ENCODE peak calls at places on chromosomes 2 and 18, in nine cellular contexts. M, P, X, S, H, O, W, K and D are unnamed samples.

GRCh38 chr18:55440988-55441387 is 147.0 kb downstream of the TCF4 start:
- DNase-seq in M (no peak), P (no peak), X (no peak), S (no peak), H (no peak), O (no peak), W (no peak), K (no peak), D (no peak)

GRCh38 chr18:63040788-63041410 is 278.7 kb downstream of the BCL2 start:
- DNase-seq in M (no peak), P (no peak), X (no peak), S (no peak), H (no peak), O (no peak), W (no peak), K (no peak), D (no peak)

GRCh38 chr18:22624171-22624570 is 206.5 kb upstream of the CTAGE1 start:
- DNase-seq in M (no peak), P (no peak), X (no peak), S (no peak), H (no peak), O (no peak), W (no peak), K (no peak), D (no peak)

GRCh38 chr18:48918660-48919415 is 31.9 kb downstream of the SMAD7 start:
- DNase-seq in M (no peak), P (no peak), X (no peak), S (no peak), H (no peak), O (no peak), W (no peak), K (no peak), D (no peak)

GRCh38 chr2:55309441-55309840 is 40.4 kb upstream of the MTIF2 start:
- DNase-seq in M (no peak), P (no peak), X (no peak), S (no peak), H (peak; percentile 62), O (no peak), W (no peak), K (no peak), D (no peak)

GRCh38 chr2:28375236-28375635 is 17.4 kb upstream of the FOSL2 start:
- DNase-seq in M (no peak), P (no peak), X (no peak), S (no peak), H (no peak), O (no peak), W (no peak), K (peak; percentile 26), D (no peak)

GRCh38 chr2:28136557-28136956 is 246.0 kb downstream of the BABAM2 start:
- DNase-seq in M (no peak), P (no peak), X (no peak), S (no peak), H (no peak), O (no peak), W (no peak), K (no peak), D (no peak)

GRCh38 chr2:86621290-86621943 is 2.2 kb downstream of the RNF103 start:
- DNase-seq in M (no peak), P (peak; percentile 2), X (no peak), S (no peak), H (peak; percentile 11), O (no peak), W (no peak), K (no peak), D (no peak)

GRCh38 chr2:216666461-216667233 is 28.7 kb downstream of the IGFBP5 start:
- DNase-seq in M (peak; percentile 44), P (peak; percentile 77), X (peak; percentile 12), S (peak; percentile 44), H (peak; percentile 72), O (peak; percentile 34), W (peak; percentile 67), K (peak; percentile 89), D (peak; percentile 76)

GRCh38 chr2:25760319-25760718 is 86.9 kb upstream of the DTNB start:
- DNase-seq in M (no peak), P (no peak), X (no peak), S (no peak), H (no peak), O (no peak), W (no peak), K (no peak), D (no peak)

GRCh38 chr2:3959372-3959771 is 256.0 kb downstream of the DCDC2C start:
- DNase-seq in M (no peak), P (peak; percentile 82), X (no peak), S (no peak), H (peak; percentile 21), O (no peak), W (no peak), K (no peak), D (no peak)

GRCh38 chr2:181374741-181375675 is 82.2 kb upstream of the ITGA4 start:
- DNase-seq in M (no peak), P (no peak), X (no peak), S (no peak), H (no peak), O (no peak), W (no peak), K (no peak), D (no peak)

GRCh38 chr2:20583425-20583881 is 67.4 kb downstream of the HS1BP3 start:
- DNase-seq in M (no peak), P (no peak), X (no peak), S (no peak), H (no peak), O (no peak), W (no peak), K (no peak), D (no peak)

GRCh38 chr2:128414351-128414750 is 95.7 kb upstream of the HS6ST1 start:
- DNase-seq in M (no peak), P (no peak), X (no peak), S (no peak), H (no peak), O (no peak), W (no peak), K (no peak), D (peak; percentile 26)